ENCODE peak calls at places on chromosome 2, in four cellular contexts. Y, Q, P and G are unnamed samples.

GRCh38 chr2:113257511-113258264 is 21.0 kb downstream of the PAX8 start:
- DNase-seq in Q (no peak), Y (no peak), P (no peak), G (no peak)

GRCh38 chr2:25257931-25258771 is 83.6 kb downstream of the DNMT3A start:
- DNase-seq in P (no peak), Q (no peak), Y (no peak), G (no peak)

GRCh38 chr2:212364586-212364985 is 174.0 kb downstream of the ERBB4 start:
- DNase-seq in P (no peak), Y (no peak), Q (no peak), G (no peak)

GRCh38 chr2:10444463-10444862 is 3.7 kb downstream of the ODC1 start:
- DNase-seq in P (no peak), Q (no peak), Y (no peak), G (no peak)

GRCh38 chr2:11750917-11751316 is 4.5 kb downstream of the LPIN1 start:
- DNase-seq in P (no peak), Q (no peak), Y (no peak), G (no peak)

GRCh38 chr2:7703523-7704144 is 786.4 kb downstream of the RNF144A start:
- DNase-seq in Y (no peak), Q (no peak), P (peak; percentile 53), G (no peak)

GRCh38 chr2:137233091-137233490 is 467.7 kb downstream of the THSD7B start:
- DNase-seq in Q (no peak), P (no peak), Y (no peak), G (no peak)

GRCh38 chr2:150036622-150037021 is 449.0 kb upstream of the MMADHC start:
- DNase-seq in Q (no peak), Y (no peak), P (no peak), G (no peak)

GRCh38 chr2:113850687-113851086 is 39.2 kb upstream of the ACTR3 start:
- DNase-seq in Q (no peak), Y (no peak), P (no peak), G (no peak)

GRCh38 chr2:18625563-18625962 is 36.2 kb upstream of the NT5C1B start:
- DNase-seq in Y (no peak), P (no peak), Q (no peak), G (no peak)

GRCh38 chr2:180359522-180360282 is 352.6 kb upstream of the CWC22 start:
- DNase-seq in Y (no peak), P (no peak), Q (no peak), G (no peak)

GRCh38 chr2:177530513-177531039 is 138.0 kb downstream of the AGPS start:
- DNase-seq in Y (no peak), Q (no peak), P (no peak), G (no peak)

GRCh38 chr2:190607014-190607597 is 41.8 kb upstream of the NAB1 start:
- DNase-seq in P (no peak), Q (no peak), Y (no peak), G (no peak)

GRCh38 chr2:173874899-173875247 is 90.3 kb downstream of the SP3 start:
- DNase-seq in Y (no peak), P (no peak), Q (no peak), G (no peak)

GRCh38 chr2:240143801-240144648 is 3.6 kb upstream of the OTOS start:
- DNase-seq in Y (peak; percentile 94), Q (peak; percentile 47), P (peak; percentile 98), G (peak; percentile 90)

GRCh38 chr2:19126281-19126680 is 232.1 kb downstream of the OSR1 start:
- DNase-seq in Y (no peak), Q (no peak), P (no peak), G (no peak)

GRCh38 chr2:160940271-160940670 is 220.0 kb upstream of the TANK start:
- DNase-seq in Y (no peak), Q (no peak), P (no peak), G (no peak)

GRCh38 chr2:45758018-45758417 is 106.5 kb downstream of the PRKCE start:
- DNase-seq in Y (no peak), Q (no peak), P (no peak), G (no peak)

GRCh38 chr2:140650825-140651224 is 1480.0 kb downstream of the LRP1B start:
- DNase-seq in Q (no peak), P (no peak), Y (no peak), G (no peak)

GRCh38 chr2:767944-768343 is 90.7 kb upstream of the TMEM18 start:
- DNase-seq in Y (no peak), P (no peak), Q (no peak), G (no peak)

GRCh38 chr2:227411990-227412350 is 24.2 kb upstream of the SCYGR1 start:
- DNase-seq in Q (no peak), P (no peak), Y (no peak), G (no peak)

GRCh38 chr2:192026064-192026715 is 168.5 kb downstream of the TMEFF2 start:
- DNase-seq in Y (no peak), P (no peak), Q (no peak), G (no peak)

GRCh38 chr2:20484810-20485611 is 38.1 kb downstream of the RHOB start:
- DNase-seq in Q (no peak), Y (no peak), P (no peak), G (no peak)

GRCh38 chr2:196170681-196171247 is 614 bp downstream of the STK17B start:
- DNase-seq in Q (peak; percentile 9), Y (no peak), P (no peak), G (no peak)

GRCh38 chr2:187552959-187553681 is 1.1 kb downstream of the TFPI start:
- DNase-seq in Q (peak; percentile 48), P (no peak), Y (no peak), G (no peak)

GRCh38 chr2:176471949-176472348 is 202.7 kb downstream of the MTX2 start:
- DNase-seq in P (no peak), Q (no peak), Y (no peak), G (no peak)

GRCh38 chr2:170369894-170370293 is 191.9 kb downstream of the MYO3B start:
- DNase-seq in Q (peak; percentile 40), Y (no peak), P (no peak), G (no peak)

GRCh38 chr2:125837108-125837507 is 818.9 kb upstream of the GYPC start:
- DNase-seq in P (no peak), Y (no peak), Q (no peak), G (no peak)

GRCh38 chr2:54880428-54880827 is 157.0 kb downstream of the EML6 start:
- DNase-seq in Y (no peak), P (no peak), Q (no peak), G (no peak)

GRCh38 chr2:25537526-25537925 is 135.9 kb downstream of the DTNB start:
- DNase-seq in P (no peak), Y (no peak), Q (no peak), G (no peak)

GRCh38 chr2:288002-288742 is at the start of gene ALKAL2:
- DNase-seq in Y (peak; percentile 31), Q (no peak), P (peak; percentile 70), G (peak; percentile 29)

GRCh38 chr2:101330253-101330921 is 21.9 kb upstream of the RNF149 start:
- DNase-seq in P (no peak), Y (no peak), Q (peak; percentile 92), G (no peak)

GRCh38 chr2:237565974-237566373 is 400 bp upstream of the PRLH start:
- DNase-seq in Y (no peak), Q (no peak), P (no peak), G (no peak)

GRCh38 chr2:150880986-150881385 is 380.7 kb downstream of the RBM43 start:
- DNase-seq in Y (no peak), Q (no peak), P (no peak), G (no peak)

GRCh38 chr2:20487030-20487391 is 40.1 kb downstream of the RHOB start:
- DNase-seq in Y (no peak), Q (no peak), P (no peak), G (no peak)

GRCh38 chr2:84849271-84849952 is 31.5 kb downstream of the TRABD2A start:
- DNase-seq in Y (no peak), P (no peak), Q (no peak), G (no peak)

GRCh38 chr2:163657257-163657656 is 78.6 kb downstream of the FIGN start:
- DNase-seq in Q (no peak), P (no peak), Y (no peak), G (no peak)

GRCh38 chr2:17334300-17334699 is 183.9 kb downstream of the RAD51AP2 start:
- DNase-seq in Q (no peak), P (no peak), Y (no peak), G (no peak)
- TF ChIP-seq TAF1 in Q (no peak), P (no peak), Y (no peak), G (no peak)

GRCh38 chr2:42562474-42563144 is 5.8 kb upstream of the MTA3 start:
- DNase-seq in P (no peak), Y (no peak), Q (no peak), G (no peak)
- TF ChIP-seq POLR2AphosphoS5 in P (no peak), Y (no peak), Q (no peak), G (no peak)

GRCh38 chr2:233081232-233081730 is 21.1 kb downstream of the INPP5D start:
- DNase-seq in Q (no peak), Y (no peak), P (no peak), G (no peak)

GRCh38 chr2:233082222-233082933 is 22.2 kb downstream of the INPP5D start:
- DNase-seq in Y (no peak), P (no peak), Q (no peak), G (no peak)

GRCh38 chr2:233082934-233083755 is 23.0 kb downstream of the INPP5D start:
- DNase-seq in Q (no peak), Y (no peak), P (no peak), G (no peak)

GRCh38 chr2:233080836-233081229 is 20.7 kb downstream of the INPP5D start:
- DNase-seq in Q (no peak), Y (no peak), P (no peak), G (no peak)

GRCh38 chr2:233081731-233082221 is 21.6 kb downstream of the INPP5D start:
- DNase-seq in Q (no peak), P (no peak), Y (no peak), G (no peak)
- TF ChIP-seq POLR2A in Q (no peak), P (no peak), Y (peak; percentile 48), G (no peak)

GRCh38 chr2:224802407-224802806 is 86.2 kb upstream of the CCDC195 start:
- DNase-seq in Q (no peak), P (no peak), Y (no peak), G (no peak)
- TF ChIP-seq TAF1 in Q (no peak), P (no peak), Y (no peak), G (no peak)